ENCODE peak calls at places on chromosomes 12 and 14, in seven cellular contexts. X is MM.1S, L is WERI-Rb-1, F is GM23338, E is fibroblast of the aortic adventitia, Z is AG10803, T is hepatocyte. V is an unnamed sample.

GRCh38 chr12:95700316-95700785 is 90.2 kb downstream of the NTN4 start:
- DNase-seq in X (peak), L (no peak), F (no peak), E (peak), Z (peak), T (no peak), V (no peak)

GRCh38 chr14:39033371-39033770 is 69.7 kb downstream of the SEC23A start:
- DNase-seq in X (no peak), L (no peak), F (no peak), E (no peak), Z (no peak), T (no peak), V (no peak)

GRCh38 chr12:122067548-122067947 is 11.0 kb upstream of the MLXIP start:
- DNase-seq in X (no peak), L (no peak), F (no peak), E (no peak), Z (no peak), T (no peak), V (no peak)

GRCh38 chr12:89364058-89364457 is 11.8 kb upstream of the DUSP6 start:
- DNase-seq in X (no peak), L (no peak), F (no peak), E (no peak), Z (no peak), T (no peak), V (no peak)

GRCh38 chr12:5390174-5390799 is 41.6 kb upstream of the NTF3 start:
- DNase-seq in X (no peak), L (no peak), F (no peak), E (no peak), Z (peak), T (peak), V (no peak)

GRCh38 chr14:73457050-73457934 is 1.1 kb downstream of the NUMB start:
- DNase-seq in X (no peak), L (peak), F (peak), E (no peak), Z (peak), T (peak), V (peak)

GRCh38 chr14:103121161-103121845 is 2.0 kb upstream of the TNFAIP2 start:
- DNase-seq in X (no peak), L (no peak), F (no peak), E (no peak), Z (peak), T (no peak), V (no peak)

GRCh38 chr12:66538970-66539369 is 139.9 kb downstream of the GRIP1 start:
- DNase-seq in X (no peak), L (no peak), F (peak), E (no peak), Z (no peak), T (no peak), V (no peak)

GRCh38 chr12:129788506-129788905 is 115.3 kb downstream of the TMEM132D start:
- DNase-seq in X (no peak), L (no peak), F (no peak), E (no peak), Z (peak), T (no peak), V (no peak)

DNA sequence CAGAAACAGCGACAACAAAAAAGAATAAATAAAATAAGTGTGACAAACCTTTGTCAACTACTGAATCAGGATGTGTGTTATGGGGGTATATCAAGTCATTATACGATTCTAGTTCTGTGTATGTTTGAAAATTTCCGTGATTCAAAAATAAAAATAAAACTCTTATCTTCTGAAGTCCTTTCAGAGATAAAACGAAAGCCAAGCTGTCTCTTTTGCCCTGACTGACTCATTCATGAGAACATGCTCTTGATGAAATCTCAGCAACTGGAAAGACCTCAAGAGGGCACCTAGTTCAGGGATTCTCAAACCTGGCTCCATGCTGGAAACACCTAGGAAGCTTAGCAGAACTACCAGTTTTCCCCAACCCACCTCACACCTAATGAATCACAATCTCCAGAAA is 9.2 kb downstream of the FOXN3 start:
- DNase-seq in X (no peak), L (no peak), F (no peak), E (peak), Z (no peak), T (peak), V (no peak)
- TF ChIP-seq CTCF in X (no peak), L (no peak), F (no peak), E (no peak), Z (no peak), T (no peak), V (no peak)

GRCh38 chr12:83261998-83262397 is 575.3 kb downstream of the TMTC2 start:
- DNase-seq in X (no peak), L (no peak), F (peak), E (no peak), Z (no peak), T (no peak), V (no peak)
- TF ChIP-seq CTCF in X (peak), L (peak), F (peak), E (no peak), Z (no peak), T (no peak), V (peak)

GRCh38 chr14:99502989-99503421 is 21.8 kb downstream of the CCNK start:
- DNase-seq in X (no peak), L (no peak), F (peak), E (no peak), Z (no peak), T (no peak), V (no peak)
- TF ChIP-seq CTCF in X (no peak), L (peak), F (peak), E (no peak), Z (no peak), T (no peak), V (no peak)

DNA sequence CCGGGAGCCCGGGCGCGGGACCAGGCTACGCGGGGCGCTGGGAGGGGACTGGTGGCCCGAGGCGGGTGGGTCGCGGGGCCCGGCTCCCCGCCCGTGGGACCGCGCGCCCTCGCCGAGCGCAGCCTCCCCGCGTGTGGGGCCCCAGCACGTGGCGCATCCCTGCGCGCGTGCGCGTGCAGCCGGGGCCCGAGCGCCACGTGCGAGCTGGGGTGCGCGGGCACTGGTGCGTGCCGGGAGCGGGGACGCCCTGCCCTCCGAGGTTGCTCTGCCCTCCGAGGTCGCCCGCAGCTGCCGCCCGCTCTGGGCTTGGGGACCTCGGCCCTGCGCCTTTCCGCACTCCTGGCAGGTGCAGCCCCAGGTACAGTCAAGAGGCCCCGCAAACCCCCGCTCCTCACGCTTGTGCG is 365 bp upstream of the CCDC88C start:
- DNase-seq in X (peak), L (peak), F (peak), E (no peak), Z (no peak), T (peak), V (no peak)
- TF ChIP-seq CTCF in X (no peak), L (no peak), F (no peak), E (no peak), Z (no peak), T (no peak), V (no peak)

GRCh38 chr12:100656141-100656540 is 82.7 kb downstream of the GAS2L3 start:
- DNase-seq in X (no peak), L (no peak), F (no peak), E (no peak), Z (no peak), T (no peak), V (no peak)

GRCh38 chr12:100651694-100652093 is 78.2 kb downstream of the GAS2L3 start:
- DNase-seq in X (no peak), L (no peak), F (no peak), E (no peak), Z (peak), T (no peak), V (no peak)

GRCh38 chr12:100652488-100652887 is 79.0 kb downstream of the GAS2L3 start:
- DNase-seq in X (no peak), L (no peak), F (no peak), E (no peak), Z (no peak), T (no peak), V (no peak)

GRCh38 chr12:100646896-100647295 is 73.4 kb downstream of the GAS2L3 start:
- DNase-seq in X (no peak), L (no peak), F (no peak), E (no peak), Z (no peak), T (no peak), V (no peak)

GRCh38 chr12:100651108-100651507 is 77.6 kb downstream of the GAS2L3 start:
- DNase-seq in X (no peak), L (no peak), F (no peak), E (no peak), Z (no peak), T (no peak), V (no peak)
- TF ChIP-seq CTCF in X (peak), L (peak), F (peak), E (no peak), Z (no peak), T (no peak), V (peak)

DNA sequence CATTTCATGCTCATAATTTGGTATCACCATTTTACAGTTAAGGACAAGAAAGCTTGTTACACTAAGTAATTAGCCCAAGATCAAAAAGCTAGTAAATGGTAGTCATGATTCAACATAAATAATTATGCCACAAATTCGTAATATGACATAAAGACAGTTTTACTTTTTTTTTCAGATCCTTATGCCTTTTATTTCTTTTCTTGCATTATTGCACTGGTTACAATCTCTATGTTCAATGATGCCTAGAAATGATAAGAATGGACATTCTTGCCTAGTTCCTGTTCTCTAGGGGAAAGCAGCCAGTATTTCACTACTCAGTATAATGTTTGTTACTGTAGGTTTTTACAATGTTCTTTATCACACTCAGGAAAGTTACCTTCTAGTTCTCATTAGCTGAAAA is 106.4 kb upstream of the ARHGAP5 start:
- DNase-seq in X (no peak), L (no peak), F (no peak), E (no peak), Z (no peak), T (no peak), V (no peak)
- TF ChIP-seq CTCF in X (no peak), L (no peak), F (no peak), E (no peak), Z (no peak), T (no peak), V (no peak)

DNA sequence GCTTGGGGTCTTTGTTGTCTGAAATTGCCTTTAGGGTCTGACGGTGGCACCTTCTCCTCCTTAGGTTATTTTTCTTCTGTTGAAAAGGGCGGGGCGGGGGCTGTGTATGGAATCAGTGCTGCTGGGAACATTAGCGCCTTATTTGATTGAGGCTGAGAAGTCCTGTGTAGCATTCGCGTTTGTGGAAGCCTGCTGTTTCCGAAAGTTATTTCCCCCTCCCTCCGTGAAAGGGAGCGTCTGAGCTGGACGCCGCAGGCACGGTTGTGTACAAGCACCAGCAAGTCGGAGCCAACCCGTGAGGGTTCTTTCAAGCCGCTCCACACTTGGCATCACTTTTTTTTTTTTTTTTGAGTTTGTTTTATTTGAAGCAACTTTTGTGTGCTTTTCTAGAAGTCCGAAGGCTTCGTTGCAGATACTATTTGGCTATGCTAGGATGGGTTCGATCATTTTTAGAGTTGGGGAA is 1.1 kb downstream of the SYNE2 start:
- DNase-seq in X (peak), L (peak), F (peak), E (peak), Z (peak), T (peak), V (peak)
- TF ChIP-seq CTCF in X (no peak), L (no peak), F (no peak), E (no peak), Z (no peak), T (no peak), V (no peak)

DNA sequence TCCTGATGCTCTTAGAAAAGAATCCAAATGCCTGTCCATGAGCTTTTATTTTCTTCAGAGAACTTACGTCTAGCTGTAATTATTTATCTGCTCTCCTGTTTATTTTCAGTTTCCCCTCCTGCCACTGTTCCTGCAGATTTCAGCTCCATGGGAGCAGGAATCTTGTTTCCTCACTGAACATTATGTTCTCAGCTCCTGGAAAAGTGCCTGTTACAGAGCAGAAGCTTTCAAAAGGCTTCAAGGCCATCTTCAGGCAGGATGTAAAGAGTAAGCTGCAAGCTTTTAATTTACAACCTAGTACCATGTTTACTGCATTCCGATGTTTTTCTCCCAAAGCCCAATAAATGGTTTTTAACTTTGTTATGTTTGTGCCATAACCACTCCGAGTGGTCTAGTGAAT is 98.4 kb upstream of the BTG1 start:
- DNase-seq in X (no peak), L (no peak), F (peak), E (peak), Z (peak), T (peak), V (no peak)
- TF ChIP-seq CTCF in X (no peak), L (no peak), F (peak), E (no peak), Z (peak), T (peak), V (no peak)

DNA sequence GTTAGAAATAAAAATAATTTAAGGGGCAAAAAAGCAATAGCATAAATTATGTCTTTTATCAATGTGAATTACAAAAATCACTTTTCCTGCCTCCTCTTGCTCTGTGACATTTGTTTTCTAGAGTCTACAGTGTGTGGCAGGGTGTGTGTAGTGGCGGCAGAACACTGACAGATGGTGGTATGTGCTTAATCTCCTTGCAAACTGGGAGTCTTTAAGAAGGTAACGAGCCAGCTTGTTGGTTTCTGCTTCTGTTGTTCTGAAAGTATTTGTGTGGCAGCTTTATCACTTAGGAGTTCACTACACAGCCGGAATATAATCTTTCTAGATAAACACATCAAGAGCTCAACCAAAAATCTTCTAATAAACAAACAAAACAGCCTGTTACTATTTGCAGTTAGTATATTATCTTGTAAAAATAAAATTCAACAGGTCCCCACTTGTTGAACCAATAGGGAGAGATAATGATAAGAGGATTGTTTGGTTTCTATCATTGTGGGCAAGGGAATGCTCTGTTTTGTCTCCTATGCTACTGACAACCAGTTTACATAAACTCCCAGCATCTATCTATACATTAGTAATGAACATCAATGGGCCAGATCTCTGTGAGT is 13.0 kb downstream of the CDKL1 start:
- DNase-seq in X (no peak), L (peak), F (no peak), E (no peak), Z (peak), T (peak), V (no peak)
- TF ChIP-seq CTCF in X (no peak), L (no peak), F (peak), E (no peak), Z (no peak), T (peak), V (no peak)